ENCODE peak calls at places on chromosomes 5 and 9, in nine cellular contexts. One of them, this sample, is unnamed.

GRCh38 chr5:172002310-172002709 is 4.1 kb downstream of the FBXW11 start:
- DNase-seq in heart left ventricle: no peak
- DNase-seq in left lung: no peak
- DNase-seq in WTC11: no peak
- DNase-seq in mucosa of descending colon: peak
- DNase-seq in nephron progenitor cell: no peak
- DNase-seq in HFFc6: peak
- DNase-seq in A549: peak
- DNase-seq in HCT116: peak
- DNase-seq in this sample: no peak

GRCh38 chr5:83972909-83973308 is 252.3 kb upstream of the HAPLN1 start:
- DNase-seq in heart left ventricle: no peak
- DNase-seq in left lung: no peak
- DNase-seq in WTC11: no peak
- DNase-seq in mucosa of descending colon: no peak
- DNase-seq in nephron progenitor cell: no peak
- DNase-seq in HFFc6: no peak
- DNase-seq in A549: no peak
- DNase-seq in HCT116: no peak
- DNase-seq in this sample: no peak

GRCh38 chr9:126173401-126173800 is 153.2 kb upstream of the MVB12B start:
- DNase-seq in heart left ventricle: no peak
- DNase-seq in left lung: peak
- DNase-seq in WTC11: no peak
- DNase-seq in mucosa of descending colon: no peak
- DNase-seq in nephron progenitor cell: no peak
- DNase-seq in HFFc6: no peak
- DNase-seq in A549: no peak
- DNase-seq in HCT116: no peak
- DNase-seq in this sample: no peak

GRCh38 chr9:21634951-21635350 is 152.8 kb upstream of the IFNE start:
- DNase-seq in heart left ventricle: no peak
- DNase-seq in left lung: no peak
- DNase-seq in WTC11: no peak
- DNase-seq in mucosa of descending colon: no peak
- DNase-seq in nephron progenitor cell: no peak
- DNase-seq in HFFc6: no peak
- DNase-seq in A549: no peak
- DNase-seq in HCT116: no peak
- DNase-seq in this sample: no peak

GRCh38 chr5:132504746-132505145 is 14.2 kb upstream of the IRF1 start:
- DNase-seq in heart left ventricle: no peak
- DNase-seq in left lung: no peak
- DNase-seq in WTC11: no peak
- DNase-seq in mucosa of descending colon: peak
- DNase-seq in nephron progenitor cell: no peak
- DNase-seq in HFFc6: no peak
- DNase-seq in A549: no peak
- DNase-seq in HCT116: no peak
- DNase-seq in this sample: no peak

GRCh38 chr5:554284-554988 is 30.2 kb upstream of the SLC9A3 start:
- DNase-seq in heart left ventricle: peak
- DNase-seq in left lung: no peak
- DNase-seq in WTC11: no peak
- DNase-seq in mucosa of descending colon: peak
- DNase-seq in nephron progenitor cell: no peak
- DNase-seq in HFFc6: no peak
- DNase-seq in A549: no peak
- DNase-seq in HCT116: no peak
- DNase-seq in this sample: no peak

GRCh38 chr5:109692011-109692410 is 2.3 kb downstream of the MAN2A1 start:
- DNase-seq in heart left ventricle: no peak
- DNase-seq in left lung: no peak
- DNase-seq in WTC11: no peak
- DNase-seq in mucosa of descending colon: no peak
- DNase-seq in nephron progenitor cell: no peak
- DNase-seq in HFFc6: peak
- DNase-seq in A549: no peak
- DNase-seq in HCT116: no peak
- DNase-seq in this sample: peak

GRCh38 chr5:74357827-74358226 is 282.7 kb downstream of the ENC1 start:
- DNase-seq in heart left ventricle: no peak
- DNase-seq in left lung: no peak
- DNase-seq in WTC11: no peak
- DNase-seq in mucosa of descending colon: no peak
- DNase-seq in nephron progenitor cell: no peak
- DNase-seq in HFFc6: no peak
- DNase-seq in A549: no peak
- DNase-seq in HCT116: no peak
- DNase-seq in this sample: no peak

GRCh38 chr5:77180167-77181081 is 30.1 kb upstream of the PDE8B start:
- DNase-seq in heart left ventricle: peak
- DNase-seq in left lung: peak
- DNase-seq in WTC11: peak
- DNase-seq in mucosa of descending colon: peak
- DNase-seq in nephron progenitor cell: peak
- DNase-seq in HFFc6: no peak
- DNase-seq in A549: no peak
- DNase-seq in HCT116: no peak
- DNase-seq in this sample: no peak

GRCh38 chr5:68172314-68172713 is 43.2 kb upstream of the PIK3R1 start:
- DNase-seq in heart left ventricle: no peak
- DNase-seq in left lung: no peak
- DNase-seq in WTC11: no peak
- DNase-seq in mucosa of descending colon: no peak
- DNase-seq in nephron progenitor cell: no peak
- DNase-seq in HFFc6: no peak
- DNase-seq in A549: no peak
- DNase-seq in HCT116: no peak
- DNase-seq in this sample: no peak

GRCh38 chr9:87140605-87141109 is 193.4 kb upstream of the GAS1 start:
- DNase-seq in heart left ventricle: no peak
- DNase-seq in left lung: no peak
- DNase-seq in WTC11: no peak
- DNase-seq in mucosa of descending colon: no peak
- DNase-seq in nephron progenitor cell: peak
- DNase-seq in HFFc6: no peak
- DNase-seq in A549: no peak
- DNase-seq in HCT116: no peak
- DNase-seq in this sample: no peak

GRCh38 chr5:59107692-59108091 is 524.8 kb downstream of the RAB3C start:
- DNase-seq in heart left ventricle: no peak
- DNase-seq in left lung: no peak
- DNase-seq in WTC11: no peak
- DNase-seq in mucosa of descending colon: no peak
- DNase-seq in nephron progenitor cell: no peak
- DNase-seq in HFFc6: no peak
- DNase-seq in A549: peak
- DNase-seq in HCT116: no peak
- DNase-seq in this sample: no peak

GRCh38 chr5:110031402-110032140 is 341.8 kb downstream of the MAN2A1 start:
- DNase-seq in heart left ventricle: no peak
- DNase-seq in left lung: no peak
- DNase-seq in WTC11: no peak
- DNase-seq in mucosa of descending colon: peak
- DNase-seq in nephron progenitor cell: no peak
- DNase-seq in HFFc6: no peak
- DNase-seq in A549: no peak
- DNase-seq in HCT116: no peak
- DNase-seq in this sample: no peak

GRCh38 chr5:143870871-143871632 is 59.1 kb downstream of the HMHB1 start:
- DNase-seq in heart left ventricle: no peak
- DNase-seq in left lung: no peak
- DNase-seq in WTC11: no peak
- DNase-seq in mucosa of descending colon: no peak
- DNase-seq in nephron progenitor cell: no peak
- DNase-seq in HFFc6: no peak
- DNase-seq in A549: no peak
- DNase-seq in HCT116: no peak
- DNase-seq in this sample: no peak

GRCh38 chr5:139116256-139116655 is 81.9 kb downstream of the SIL1 start:
- DNase-seq in heart left ventricle: no peak
- DNase-seq in left lung: no peak
- DNase-seq in WTC11: no peak
- DNase-seq in mucosa of descending colon: no peak
- DNase-seq in nephron progenitor cell: no peak
- DNase-seq in HFFc6: no peak
- DNase-seq in A549: no peak
- DNase-seq in HCT116: no peak
- DNase-seq in this sample: no peak

GRCh38 chr9:80188579-80188978 is 616.8 kb downstream of the TLE4 start:
- DNase-seq in heart left ventricle: no peak
- DNase-seq in left lung: no peak
- DNase-seq in WTC11: no peak
- DNase-seq in mucosa of descending colon: no peak
- DNase-seq in nephron progenitor cell: no peak
- DNase-seq in HFFc6: no peak
- DNase-seq in A549: no peak
- DNase-seq in HCT116: no peak
- DNase-seq in this sample: no peak

DNA sequence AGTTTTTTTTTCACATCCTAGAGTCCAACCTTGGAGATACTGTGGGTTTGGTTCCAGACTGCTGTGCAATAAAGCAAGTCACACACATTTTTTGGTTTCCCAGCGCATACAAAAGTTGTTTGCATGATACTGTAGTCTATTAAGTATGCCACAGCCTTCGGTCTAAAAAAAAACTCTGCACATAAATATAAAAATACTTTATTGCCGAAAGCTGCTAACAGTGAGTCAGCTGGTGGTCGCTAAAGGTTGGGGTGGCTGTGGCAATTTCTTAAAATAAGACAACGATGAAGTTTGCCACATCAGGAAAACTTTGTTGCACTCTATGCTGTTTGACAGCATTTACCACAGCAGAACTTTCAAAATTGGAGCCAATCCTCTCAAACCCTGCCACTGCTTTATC is 37.4 kb downstream of the UBQLN1 start:
- DNase-seq in heart left ventricle: no peak
- DNase-seq in left lung: no peak
- DNase-seq in WTC11: no peak
- DNase-seq in mucosa of descending colon: no peak
- DNase-seq in nephron progenitor cell: no peak
- DNase-seq in HFFc6: no peak
- DNase-seq in A549: no peak
- DNase-seq in HCT116: no peak
- DNase-seq in this sample: no peak
- TF ChIP-seq CTCF in heart left ventricle: no peak
- TF ChIP-seq CTCF in left lung: no peak
- TF ChIP-seq CTCF in WTC11: no peak
- TF ChIP-seq CTCF in mucosa of descending colon: no peak
- TF ChIP-seq CTCF in nephron progenitor cell: no peak
- TF ChIP-seq CTCF in HFFc6: no peak
- TF ChIP-seq CTCF in A549: no peak
- TF ChIP-seq CTCF in HCT116: no peak
- TF ChIP-seq CTCF in this sample: no peak

GRCh38 chr9:107142430-107142829 is 140.6 kb upstream of the RAD23B start:
- DNase-seq in heart left ventricle: peak
- DNase-seq in left lung: no peak
- DNase-seq in WTC11: no peak
- DNase-seq in mucosa of descending colon: peak
- DNase-seq in nephron progenitor cell: no peak
- DNase-seq in HFFc6: no peak
- DNase-seq in A549: no peak
- DNase-seq in HCT116: no peak
- DNase-seq in this sample: no peak

GRCh38 chr9:107136296-107136695 is 146.8 kb upstream of the RAD23B start:
- DNase-seq in heart left ventricle: no peak
- DNase-seq in left lung: no peak
- DNase-seq in WTC11: no peak
- DNase-seq in mucosa of descending colon: peak
- DNase-seq in nephron progenitor cell: no peak
- DNase-seq in HFFc6: no peak
- DNase-seq in A549: no peak
- DNase-seq in HCT116: no peak
- DNase-seq in this sample: no peak

GRCh38 chr9:107141967-107142366 is 141.1 kb upstream of the RAD23B start:
- DNase-seq in heart left ventricle: no peak
- DNase-seq in left lung: no peak
- DNase-seq in WTC11: no peak
- DNase-seq in mucosa of descending colon: peak
- DNase-seq in nephron progenitor cell: no peak
- DNase-seq in HFFc6: peak
- DNase-seq in A549: peak
- DNase-seq in HCT116: peak
- DNase-seq in this sample: no peak

GRCh38 chr9:107138261-107138992 is 144.7 kb upstream of the RAD23B start:
- DNase-seq in heart left ventricle: no peak
- DNase-seq in left lung: no peak
- DNase-seq in WTC11: no peak
- DNase-seq in mucosa of descending colon: no peak
- DNase-seq in nephron progenitor cell: no peak
- DNase-seq in HFFc6: no peak
- DNase-seq in A549: no peak
- DNase-seq in HCT116: no peak
- DNase-seq in this sample: no peak

GRCh38 chr9:107137495-107138202 is 145.4 kb upstream of the RAD23B start:
- DNase-seq in heart left ventricle: no peak
- DNase-seq in left lung: no peak
- DNase-seq in WTC11: no peak
- DNase-seq in mucosa of descending colon: peak
- DNase-seq in nephron progenitor cell: no peak
- DNase-seq in HFFc6: peak
- DNase-seq in A549: peak
- DNase-seq in HCT116: peak
- DNase-seq in this sample: no peak
- TF ChIP-seq CTCF in heart left ventricle: peak
- TF ChIP-seq CTCF in left lung: peak
- TF ChIP-seq CTCF in WTC11: peak
- TF ChIP-seq CTCF in mucosa of descending colon: peak
- TF ChIP-seq CTCF in nephron progenitor cell: peak
- TF ChIP-seq CTCF in HFFc6: peak
- TF ChIP-seq CTCF in A549: peak
- TF ChIP-seq CTCF in HCT116: peak
- TF ChIP-seq CTCF in this sample: peak

DNA sequence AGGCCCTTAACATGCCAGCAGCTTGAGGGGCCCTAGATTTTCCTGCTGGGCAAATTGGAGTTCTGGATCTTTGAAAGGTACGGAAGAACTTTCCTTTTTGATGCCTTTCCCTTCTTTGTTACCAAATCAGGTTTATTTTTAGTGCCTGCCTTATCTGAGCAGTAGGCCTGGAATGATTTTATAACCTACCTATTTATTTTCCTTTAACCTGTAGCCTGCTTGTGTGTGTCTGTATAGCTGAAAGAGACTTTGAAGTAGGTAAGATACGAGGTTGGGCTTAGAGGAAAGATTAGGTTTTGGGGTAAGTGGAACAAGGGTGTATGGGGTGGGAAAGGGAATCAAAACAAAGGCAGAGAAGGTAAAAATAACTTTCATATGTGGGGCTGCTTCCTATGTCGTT is 211.2 kb downstream of the CD180 start:
- DNase-seq in heart left ventricle: no peak
- DNase-seq in left lung: no peak
- DNase-seq in WTC11: no peak
- DNase-seq in mucosa of descending colon: no peak
- DNase-seq in nephron progenitor cell: no peak
- DNase-seq in HFFc6: no peak
- DNase-seq in A549: no peak
- DNase-seq in HCT116: no peak
- DNase-seq in this sample: no peak
- TF ChIP-seq CTCF in heart left ventricle: no peak
- TF ChIP-seq CTCF in left lung: no peak
- TF ChIP-seq CTCF in WTC11: no peak
- TF ChIP-seq CTCF in mucosa of descending colon: no peak
- TF ChIP-seq CTCF in nephron progenitor cell: no peak
- TF ChIP-seq CTCF in HFFc6: no peak
- TF ChIP-seq CTCF in A549: no peak
- TF ChIP-seq CTCF in HCT116: no peak
- TF ChIP-seq CTCF in this sample: no peak

GRCh38 chr9:94016744-94017143 is 61.6 kb upstream of the BARX1 start:
- DNase-seq in heart left ventricle: no peak
- DNase-seq in left lung: no peak
- DNase-seq in WTC11: no peak
- DNase-seq in mucosa of descending colon: peak
- DNase-seq in nephron progenitor cell: no peak
- DNase-seq in HFFc6: no peak
- DNase-seq in A549: no peak
- DNase-seq in HCT116: no peak
- DNase-seq in this sample: no peak
- TF ChIP-seq CTCF in heart left ventricle: no peak
- TF ChIP-seq CTCF in left lung: no peak
- TF ChIP-seq CTCF in WTC11: no peak
- TF ChIP-seq CTCF in mucosa of descending colon: no peak
- TF ChIP-seq CTCF in nephron progenitor cell: no peak
- TF ChIP-seq CTCF in HFFc6: no peak
- TF ChIP-seq CTCF in A549: no peak
- TF ChIP-seq CTCF in HCT116: no peak
- TF ChIP-seq CTCF in this sample: no peak

This sample was measured in AG09319.